ENCODE peak calls at places on chromosomes 1 and 21, in four cellular contexts. One of them, this sample, is unnamed.
A peak's percentile ranks its signal among the peaks of the same experiment; 100 is the strongest.

GRCh38 chr1:30083800-30084464 is 639.5 kb downstream of the MATN1 start:
- DNase-seq in neuronal stem cell: no peak
- DNase-seq in IMR-90: peak; percentile 84
- DNase-seq in mesendoderm: peak; percentile 42
- DNase-seq in this sample: no peak

GRCh38 chr1:239914827-239915231 is 176.9 kb upstream of the FMN2 start:
- DNase-seq in neuronal stem cell: no peak
- DNase-seq in IMR-90: peak; percentile 81
- DNase-seq in mesendoderm: peak; percentile 30
- DNase-seq in this sample: no peak

GRCh38 chr21:45624356-45624854 is 19.1 kb upstream of the PCBP3 start:
- DNase-seq in neuronal stem cell: no peak
- DNase-seq in IMR-90: no peak
- DNase-seq in mesendoderm: no peak
- DNase-seq in this sample: no peak

GRCh38 chr1:47564570-47564969 is 126.7 kb downstream of the FOXD2 start:
- DNase-seq in neuronal stem cell: no peak
- DNase-seq in IMR-90: no peak
- DNase-seq in mesendoderm: peak; percentile 51
- DNase-seq in this sample: no peak

GRCh38 chr21:45620201-45620600 is 23.3 kb upstream of the PCBP3 start:
- DNase-seq in neuronal stem cell: no peak
- DNase-seq in IMR-90: no peak
- DNase-seq in mesendoderm: no peak
- DNase-seq in this sample: no peak

GRCh38 chr1:82177190-82177589 is 376.5 kb downstream of the ADGRL2 start:
- DNase-seq in neuronal stem cell: no peak
- DNase-seq in IMR-90: no peak
- DNase-seq in mesendoderm: peak; percentile 24
- DNase-seq in this sample: no peak

GRCh38 chr1:30670195-30671060 is 53.0 kb downstream of the MATN1 start:
- DNase-seq in neuronal stem cell: no peak
- DNase-seq in IMR-90: peak; percentile 38
- DNase-seq in mesendoderm: no peak
- DNase-seq in this sample: no peak

GRCh38 chr1:174079796-174080195 is 57.6 kb upstream of the RC3H1 start:
- DNase-seq in neuronal stem cell: no peak
- DNase-seq in IMR-90: no peak
- DNase-seq in mesendoderm: no peak
- DNase-seq in this sample: peak; percentile 45

GRCh38 chr1:17551755-17552234 is 12.3 kb downstream of the ARHGEF10L start:
- DNase-seq in neuronal stem cell: no peak
- DNase-seq in IMR-90: peak; percentile 65
- DNase-seq in mesendoderm: no peak
- DNase-seq in this sample: no peak

GRCh38 chr1:43597721-43598120 is 52.2 kb upstream of the KDM4A start:
- DNase-seq in neuronal stem cell: no peak
- DNase-seq in IMR-90: no peak
- DNase-seq in mesendoderm: no peak
- DNase-seq in this sample: no peak

GRCh38 chr1:43596579-43596978 is 53.4 kb upstream of the KDM4A start:
- DNase-seq in neuronal stem cell: no peak
- DNase-seq in IMR-90: no peak
- DNase-seq in mesendoderm: no peak
- DNase-seq in this sample: no peak

GRCh38 chr1:43600033-43601020 is 49.6 kb upstream of the KDM4A start:
- DNase-seq in neuronal stem cell: no peak
- DNase-seq in IMR-90: no peak
- DNase-seq in mesendoderm: peak; percentile 49
- DNase-seq in this sample: no peak

GRCh38 chr1:43598622-43599021 is 51.3 kb upstream of the KDM4A start:
- DNase-seq in neuronal stem cell: no peak
- DNase-seq in IMR-90: no peak
- DNase-seq in mesendoderm: no peak
- DNase-seq in this sample: no peak

DNA sequence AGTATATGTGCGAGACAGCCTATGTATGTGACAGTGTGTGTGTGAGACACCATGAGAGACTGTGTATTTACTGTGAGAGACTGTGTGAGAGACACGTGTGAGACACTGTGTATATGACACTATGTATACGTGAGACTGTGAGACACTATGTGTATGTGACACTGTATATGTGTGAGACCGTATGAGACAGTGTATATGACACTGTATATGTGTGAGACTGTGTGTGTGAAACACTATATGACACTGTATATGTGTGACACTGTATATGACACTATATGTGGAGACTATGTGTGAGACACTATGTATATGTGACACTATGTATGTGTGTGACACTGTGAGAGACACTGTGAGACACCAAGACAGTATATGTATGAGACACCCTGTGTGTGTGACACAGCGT is 52.9 kb upstream of the KDM4A start:
- DNase-seq in neuronal stem cell: no peak
- DNase-seq in IMR-90: no peak
- DNase-seq in mesendoderm: no peak
- DNase-seq in this sample: no peak
- H2AK5ac ChIP-seq in neuronal stem cell: no peak overlapping the region
- H2AK5ac ChIP-seq in IMR-90: no peak overlapping the region
- H2AK5ac ChIP-seq in mesendoderm: no peak overlapping the region
- H2AK5ac ChIP-seq in this sample: no peak overlapping the region

DNA sequence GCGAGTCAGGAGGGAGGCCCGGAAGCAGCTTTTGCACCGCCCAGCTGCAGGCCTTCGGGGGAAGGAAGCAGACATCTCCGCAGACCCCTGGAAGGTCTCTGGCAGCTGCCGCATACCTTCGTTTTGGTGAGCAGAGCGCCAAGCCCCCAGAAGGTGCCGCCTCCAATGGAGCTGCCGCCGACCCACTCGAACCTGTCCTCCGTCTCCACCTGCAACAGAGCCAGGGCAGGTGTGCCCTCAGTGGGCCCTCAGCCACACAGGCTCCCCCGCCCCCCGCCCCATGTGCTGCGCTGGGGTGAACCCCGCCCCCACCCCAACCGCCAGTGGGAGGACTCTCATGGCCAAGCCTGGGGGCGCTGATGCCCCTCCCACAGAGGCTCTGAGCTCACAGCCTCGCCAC is 6.2 kb downstream of the PANK4 start:
- DNase-seq in neuronal stem cell: no peak
- DNase-seq in IMR-90: no peak
- DNase-seq in mesendoderm: no peak
- DNase-seq in this sample: no peak
- H3K36me3 ChIP-seq in neuronal stem cell: peaks cover 51% of the 10 kb centered on the region
- H3K36me3 ChIP-seq in IMR-90: peaks cover 57% of the 10 kb centered on the region
- H3K36me3 ChIP-seq in mesendoderm: peaks cover 7% of the 10 kb centered on the region
- H3K36me3 ChIP-seq in this sample: peaks cover 63% of the 10 kb centered on the region

DNA sequence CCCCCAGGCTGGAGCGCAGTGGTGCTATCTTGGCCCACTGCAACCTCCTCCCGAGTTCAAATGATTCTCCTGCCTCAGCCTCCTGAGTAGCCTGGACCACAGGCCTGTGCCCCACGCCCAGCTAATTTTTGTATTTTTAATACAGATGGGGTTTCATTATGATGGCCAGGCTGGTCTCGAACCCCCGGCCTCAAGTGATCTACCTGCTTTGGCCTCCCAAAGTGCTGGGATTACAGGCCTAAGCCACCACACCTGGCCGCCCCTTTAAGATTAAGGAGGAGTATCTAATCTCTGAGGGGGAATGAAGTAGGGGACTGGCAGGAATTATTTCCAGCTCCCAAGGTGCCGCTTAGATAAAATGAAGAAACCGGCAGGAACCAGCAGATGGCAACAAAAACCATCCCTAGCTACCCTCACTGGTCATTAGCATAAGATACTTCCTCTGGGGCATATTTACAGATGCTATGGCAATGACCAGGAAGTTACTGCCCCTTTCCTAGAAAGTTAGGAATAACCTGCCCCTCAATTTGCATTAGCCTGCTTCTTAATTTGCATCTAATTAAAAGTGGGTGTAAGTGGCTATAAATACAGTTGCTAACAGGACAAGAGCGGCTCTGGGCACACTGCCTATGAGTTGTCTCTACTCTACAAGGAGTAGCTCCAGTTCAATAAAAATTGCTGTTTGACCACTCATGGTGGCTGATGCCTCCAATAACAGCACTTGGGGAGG is 7.1 kb upstream of the NSUN4 start:
- DNase-seq in neuronal stem cell: no peak
- DNase-seq in IMR-90: peak; percentile 31
- DNase-seq in mesendoderm: peak; percentile 92
- DNase-seq in this sample: no peak
- H2AK5ac ChIP-seq in neuronal stem cell: no peak overlapping the region
- H2AK5ac ChIP-seq in IMR-90: no peak overlapping the region
- H2AK5ac ChIP-seq in mesendoderm: no peak overlapping the region
- H2AK5ac ChIP-seq in this sample: no peak overlapping the region

DNA sequence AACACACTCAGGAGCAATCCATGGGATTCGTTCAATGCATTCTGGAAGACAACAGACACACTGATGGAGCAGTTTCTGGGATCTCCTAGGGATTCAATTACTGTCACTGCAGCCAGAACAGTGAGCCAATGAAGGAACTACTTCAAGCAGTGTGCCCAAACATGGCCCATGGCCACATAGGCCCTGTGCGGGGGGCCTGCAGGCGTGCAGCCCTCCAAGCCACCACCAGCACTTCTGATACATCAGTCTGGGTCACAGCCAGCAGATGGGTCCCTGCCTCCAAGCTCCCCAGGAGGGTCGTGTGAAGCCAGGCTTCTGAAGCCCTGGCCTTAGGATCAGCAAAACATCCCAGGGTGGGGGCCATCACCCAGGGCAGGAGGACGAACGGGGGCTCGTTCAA is 99.3 kb downstream of the RAVER2 start:
- DNase-seq in neuronal stem cell: no peak
- DNase-seq in IMR-90: no peak
- DNase-seq in mesendoderm: no peak
- DNase-seq in this sample: no peak
- H3K36me3 ChIP-seq in neuronal stem cell: no peaks in the 10 kb centered on the region
- H3K36me3 ChIP-seq in IMR-90: peaks cover 77% of the 10 kb centered on the region
- H3K36me3 ChIP-seq in mesendoderm: no peaks in the 10 kb centered on the region
- H3K36me3 ChIP-seq in this sample: peaks cover 63% of the 10 kb centered on the region

DNA sequence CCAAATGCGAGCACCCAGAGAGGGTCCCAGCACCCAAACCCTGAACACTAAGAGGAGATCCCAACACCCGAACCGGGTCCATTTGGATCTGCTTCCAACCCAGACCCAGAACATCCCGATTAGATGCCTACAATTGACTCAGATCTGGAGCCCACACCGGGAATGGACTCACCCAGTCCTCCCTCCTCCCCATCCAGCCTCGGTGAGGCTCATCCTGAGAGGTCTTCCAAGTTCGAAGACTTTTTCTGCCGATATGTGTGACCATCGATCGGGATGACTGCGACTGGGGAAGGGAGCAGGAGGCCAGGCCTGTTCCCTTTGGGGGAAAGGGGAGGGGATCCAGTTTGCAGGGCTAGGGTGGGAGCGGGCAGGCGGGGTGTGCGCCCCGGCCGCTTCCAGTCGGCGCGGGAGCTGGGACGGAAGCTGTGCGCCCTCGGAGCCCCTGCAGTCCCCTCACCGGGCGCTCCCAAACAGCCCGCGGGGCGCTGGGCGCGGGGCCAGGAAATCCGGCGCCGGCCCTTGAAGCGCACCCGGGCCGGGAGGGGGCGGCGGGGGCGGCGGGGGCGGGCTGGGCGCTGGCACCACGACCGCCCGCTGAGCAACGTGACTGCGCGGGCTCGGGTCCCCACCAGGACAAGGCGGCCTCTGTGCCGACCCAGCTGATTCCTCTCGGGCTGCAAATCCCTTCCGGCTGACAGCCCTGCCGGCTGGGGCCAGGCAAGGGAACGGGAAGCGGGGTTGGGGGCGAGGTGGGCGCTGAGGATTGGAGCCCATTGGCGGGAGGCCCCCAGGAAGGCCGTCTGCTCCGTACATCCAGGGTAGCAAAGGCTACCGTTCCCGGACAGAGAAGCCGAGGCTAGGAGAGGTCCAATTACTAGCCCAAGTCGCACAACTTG is 104.0 kb downstream of the EBNA1BP2 start:
- DNase-seq in neuronal stem cell: no peak
- DNase-seq in IMR-90: no peak
- DNase-seq in mesendoderm: no peak
- DNase-seq in this sample: no peak
- H2AK5ac ChIP-seq in neuronal stem cell: peak overlapping the region; percentile 58
- H2AK5ac ChIP-seq in IMR-90: peak overlapping the region; percentile 48
- H2AK5ac ChIP-seq in mesendoderm: peak overlapping the region; percentile 83
- H2AK5ac ChIP-seq in this sample: peak overlapping the region; percentile 65

GRCh38 chr1:180940445-180940844 is 27.7 kb downstream of the KIAA1614 start:
- DNase-seq in neuronal stem cell: no peak
- DNase-seq in IMR-90: no peak
- DNase-seq in mesendoderm: no peak
- DNase-seq in this sample: no peak
- H3K36me3 ChIP-seq in neuronal stem cell: peaks cover 2% of the 10 kb centered on the region
- H3K36me3 ChIP-seq in IMR-90: peaks cover 28% of the 10 kb centered on the region
- H3K36me3 ChIP-seq in mesendoderm: no peaks in the 10 kb centered on the region
- H3K36me3 ChIP-seq in this sample: no peaks in the 10 kb centered on the region

GRCh38 chr1:157030728-157031127 is 14.8 kb downstream of the ARHGEF11 start:
- DNase-seq in neuronal stem cell: no peak
- DNase-seq in IMR-90: no peak
- DNase-seq in mesendoderm: no peak
- DNase-seq in this sample: no peak
- H2AK5ac ChIP-seq in neuronal stem cell: no peak overlapping the region
- H2AK5ac ChIP-seq in IMR-90: no peak overlapping the region
- H2AK5ac ChIP-seq in mesendoderm: no peak overlapping the region
- H2AK5ac ChIP-seq in this sample: no peak overlapping the region

GRCh38 chr1:42675467-42675866 is 6.8 kb upstream of the YBX1 start:
- DNase-seq in neuronal stem cell: no peak
- DNase-seq in IMR-90: no peak
- DNase-seq in mesendoderm: no peak
- DNase-seq in this sample: no peak

GRCh38 chr1:42676534-42677087 is 5.6 kb upstream of the YBX1 start:
- DNase-seq in neuronal stem cell: no peak
- DNase-seq in IMR-90: no peak
- DNase-seq in mesendoderm: no peak
- DNase-seq in this sample: no peak

GRCh38 chr1:42670425-42670824 is 11.8 kb upstream of the YBX1 start:
- DNase-seq in neuronal stem cell: no peak
- DNase-seq in IMR-90: no peak
- DNase-seq in mesendoderm: no peak
- DNase-seq in this sample: no peak

GRCh38 chr1:42674214-42674613 is 8.0 kb upstream of the YBX1 start:
- DNase-seq in neuronal stem cell: no peak
- DNase-seq in IMR-90: no peak
- DNase-seq in mesendoderm: no peak
- DNase-seq in this sample: no peak

DNA sequence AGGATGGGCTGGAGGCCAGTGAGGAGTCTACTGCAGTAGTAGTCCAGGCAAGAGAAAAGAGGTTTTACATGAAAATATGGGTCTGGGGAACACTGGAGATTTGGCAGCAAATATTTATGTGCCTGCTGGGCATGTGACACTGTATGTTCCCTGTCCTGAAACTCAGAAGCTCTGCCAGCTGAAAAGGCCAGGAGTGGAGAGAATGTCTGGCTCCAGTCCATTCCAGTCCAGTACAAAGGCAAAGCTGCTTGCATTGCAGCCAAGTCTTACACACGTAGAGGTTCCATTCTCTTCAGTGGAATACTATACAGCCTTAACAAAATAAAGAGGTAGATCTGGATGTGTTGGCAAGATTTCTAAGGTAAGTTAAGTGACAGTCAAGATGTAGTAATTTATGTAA is 7.5 kb upstream of the YBX1 start:
- DNase-seq in neuronal stem cell: no peak
- DNase-seq in IMR-90: no peak
- DNase-seq in mesendoderm: no peak
- DNase-seq in this sample: no peak
- H3K36me3 ChIP-seq in neuronal stem cell: peaks cover 10% of the 10 kb centered on the region
- H3K36me3 ChIP-seq in IMR-90: peaks cover 8% of the 10 kb centered on the region
- H3K36me3 ChIP-seq in mesendoderm: peaks cover 8% of the 10 kb centered on the region
- H3K36me3 ChIP-seq in this sample: peaks cover 4% of the 10 kb centered on the region

This sample was measured in trophoblast cell.